ENCODE peak calls at places on chromosomes 4 and X, in five cellular contexts. One of them, this sample, is unnamed. For H3K9me3 and H3K4me1, the result is how much of the 10 kb centered on the place peaks cover.

GRCh38 chrX:69015156-69015555 is 150.1 kb downstream of the PJA1 start:
- DNase-seq in A549: no peak
- DNase-seq in pancreas: no peak
- DNase-seq in H9: peak
- DNase-seq in CD8-positive, alpha-beta T cell: no peak
- DNase-seq in this sample: no peak

GRCh38 chrX:139931646-139932076 is 1.2 kb downstream of the ATP11C start:
- DNase-seq in A549: no peak
- DNase-seq in pancreas: no peak
- DNase-seq in H9: no peak
- DNase-seq in CD8-positive, alpha-beta T cell: peak
- DNase-seq in this sample: no peak

GRCh38 chr4:1990348-1990645 is 18.5 kb downstream of the NELFA start:
- DNase-seq in A549: no peak
- DNase-seq in pancreas: no peak
- DNase-seq in H9: no peak
- DNase-seq in CD8-positive, alpha-beta T cell: no peak
- DNase-seq in this sample: no peak

GRCh38 chrX:22666441-22666840 is 333.3 kb upstream of the DDX53 start:
- DNase-seq in A549: no peak
- DNase-seq in pancreas: no peak
- DNase-seq in H9: peak
- DNase-seq in CD8-positive, alpha-beta T cell: no peak
- DNase-seq in this sample: no peak

GRCh38 chrX:38806054-38806389 is 4.8 kb downstream of the MID1IP1 start:
- DNase-seq in A549: peak
- DNase-seq in pancreas: peak
- DNase-seq in H9: no peak
- DNase-seq in CD8-positive, alpha-beta T cell: no peak
- DNase-seq in this sample: no peak

GRCh38 chrX:19889582-19890342 is 2.4 kb upstream of the SH3KBP1 start:
- DNase-seq in A549: peak
- DNase-seq in pancreas: no peak
- DNase-seq in H9: no peak
- DNase-seq in CD8-positive, alpha-beta T cell: peak
- DNase-seq in this sample: no peak

GRCh38 chr4:170420255-170420693 is 330.5 kb upstream of the AADAT start:
- DNase-seq in A549: no peak
- DNase-seq in pancreas: no peak
- DNase-seq in H9: no peak
- DNase-seq in CD8-positive, alpha-beta T cell: no peak
- DNase-seq in this sample: no peak

GRCh38 chr4:114277690-114278089 is 298.2 kb upstream of the ARSJ start:
- DNase-seq in A549: no peak
- DNase-seq in pancreas: no peak
- DNase-seq in H9: no peak
- DNase-seq in CD8-positive, alpha-beta T cell: no peak
- DNase-seq in this sample: no peak

GRCh38 chr4:41072021-41072777 is 142.1 kb downstream of the APBB2 start:
- DNase-seq in A549: no peak
- DNase-seq in pancreas: no peak
- DNase-seq in H9: no peak
- DNase-seq in CD8-positive, alpha-beta T cell: no peak
- DNase-seq in this sample: no peak

GRCh38 chr4:41991916-41992767 is 1.8 kb downstream of the SLC30A9 start:
- DNase-seq in A549: peak
- DNase-seq in pancreas: no peak
- DNase-seq in H9: no peak
- DNase-seq in CD8-positive, alpha-beta T cell: no peak
- DNase-seq in this sample: no peak

GRCh38 chr4:122612540-122612939 is 8.3 kb downstream of the IL21 start:
- DNase-seq in A549: peak
- DNase-seq in pancreas: no peak
- DNase-seq in H9: no peak
- DNase-seq in CD8-positive, alpha-beta T cell: no peak
- DNase-seq in this sample: no peak

GRCh38 chr4:166293551-166293950 is 420.5 kb downstream of the TLL1 start:
- DNase-seq in A549: no peak
- DNase-seq in pancreas: no peak
- DNase-seq in H9: no peak
- DNase-seq in CD8-positive, alpha-beta T cell: no peak
- DNase-seq in this sample: no peak

GRCh38 chr4:41122775-41123174 is 91.6 kb downstream of the APBB2 start:
- DNase-seq in A549: no peak
- DNase-seq in pancreas: no peak
- DNase-seq in H9: peak
- DNase-seq in CD8-positive, alpha-beta T cell: no peak
- DNase-seq in this sample: no peak

GRCh38 chr4:2395038-2395437 is 23.4 kb downstream of the ZFYVE28 start:
- DNase-seq in A549: no peak
- DNase-seq in pancreas: no peak
- DNase-seq in H9: no peak
- DNase-seq in CD8-positive, alpha-beta T cell: no peak
- DNase-seq in this sample: no peak

GRCh38 chr4:173317003-173317402 is 17.2 kb downstream of the HMGB2 start:
- DNase-seq in A549: no peak
- DNase-seq in pancreas: no peak
- DNase-seq in H9: peak
- DNase-seq in CD8-positive, alpha-beta T cell: no peak
- DNase-seq in this sample: no peak

GRCh38 chrX:15956684-15957083 is 102.1 kb upstream of the AP1S2 start:
- DNase-seq in A549: no peak
- DNase-seq in pancreas: no peak
- DNase-seq in H9: peak
- DNase-seq in CD8-positive, alpha-beta T cell: no peak
- DNase-seq in this sample: no peak

GRCh38 chr4:59102311-59102710 is 1992.1 kb upstream of the IGFBP7 start:
- DNase-seq in A549: no peak
- DNase-seq in pancreas: no peak
- DNase-seq in H9: no peak
- DNase-seq in CD8-positive, alpha-beta T cell: no peak
- DNase-seq in this sample: no peak

GRCh38 chrX:3046253-3046909 is 5.1 kb downstream of the ARSF start:
- DNase-seq in A549: no peak
- DNase-seq in pancreas: no peak
- DNase-seq in H9: no peak
- DNase-seq in CD8-positive, alpha-beta T cell: no peak
- DNase-seq in this sample: no peak

GRCh38 chr4:116066711-116067245 is 953.4 kb upstream of the NDST4 start:
- DNase-seq in A549: no peak
- DNase-seq in pancreas: no peak
- DNase-seq in H9: peak
- DNase-seq in CD8-positive, alpha-beta T cell: peak
- DNase-seq in this sample: no peak

GRCh38 chr4:132605551-132605950 is 543.5 kb upstream of the PCDH10 start:
- DNase-seq in A549: no peak
- DNase-seq in pancreas: no peak
- DNase-seq in H9: no peak
- DNase-seq in CD8-positive, alpha-beta T cell: no peak
- DNase-seq in this sample: no peak

GRCh38 chr4:140374130-140374477 is 658 bp downstream of the SCOC start:
- DNase-seq in A549: no peak
- DNase-seq in pancreas: no peak
- DNase-seq in H9: no peak
- DNase-seq in CD8-positive, alpha-beta T cell: no peak
- DNase-seq in this sample: peak

GRCh38 chrX:103538728-103539127 is 19.4 kb upstream of the RAB40A start:
- DNase-seq in A549: no peak
- DNase-seq in pancreas: no peak
- DNase-seq in H9: no peak
- DNase-seq in CD8-positive, alpha-beta T cell: no peak
- DNase-seq in this sample: peak

GRCh38 chr4:87054900-87055299 is 120.1 kb downstream of the AFF1 start:
- DNase-seq in A549: no peak
- DNase-seq in pancreas: no peak
- DNase-seq in H9: no peak
- DNase-seq in CD8-positive, alpha-beta T cell: no peak
- DNase-seq in this sample: no peak

GRCh38 chr4:87053802-87054767 is 119.3 kb downstream of the AFF1 start:
- DNase-seq in A549: no peak
- DNase-seq in pancreas: no peak
- DNase-seq in H9: no peak
- DNase-seq in CD8-positive, alpha-beta T cell: no peak
- DNase-seq in this sample: no peak

GRCh38 chr4:87051121-87051713 is 116.4 kb downstream of the AFF1 start:
- DNase-seq in A549: no peak
- DNase-seq in pancreas: no peak
- DNase-seq in H9: no peak
- DNase-seq in CD8-positive, alpha-beta T cell: no peak
- DNase-seq in this sample: no peak

GRCh38 chr4:87052615-87053014 is 117.8 kb downstream of the AFF1 start:
- DNase-seq in A549: no peak
- DNase-seq in pancreas: no peak
- DNase-seq in H9: no peak
- DNase-seq in CD8-positive, alpha-beta T cell: no peak
- DNase-seq in this sample: no peak

DNA sequence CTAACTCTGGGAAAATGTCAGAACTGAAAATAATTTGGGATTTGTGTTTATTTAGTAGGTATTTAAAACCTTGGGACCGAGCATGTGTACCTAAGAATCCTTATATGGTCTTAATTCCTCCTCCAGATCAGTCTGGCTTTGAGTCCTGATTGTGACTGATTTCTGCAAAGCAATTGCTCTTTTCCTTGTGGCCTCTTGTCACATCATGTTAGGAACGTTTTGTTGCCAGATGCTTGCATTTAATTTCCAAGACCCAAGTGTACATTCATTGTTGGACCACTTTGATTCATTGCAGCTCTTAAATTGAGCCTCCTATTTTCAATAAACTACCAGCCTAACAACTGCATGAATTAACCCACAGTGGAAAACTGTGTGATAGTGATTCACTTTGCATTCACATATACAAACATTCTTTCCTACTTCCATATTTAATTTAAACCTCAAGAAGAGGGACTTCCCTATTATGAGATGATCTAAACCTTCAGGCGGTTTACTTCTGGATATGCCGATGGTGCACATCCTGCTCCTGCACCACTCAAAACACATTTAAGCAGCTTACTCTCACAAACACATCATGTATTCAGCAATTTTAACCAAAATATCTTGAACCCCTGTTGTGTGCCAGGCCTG is 118.4 kb downstream of the AFF1 start:
- DNase-seq in A549: no peak
- DNase-seq in pancreas: no peak
- DNase-seq in H9: no peak
- DNase-seq in CD8-positive, alpha-beta T cell: no peak
- DNase-seq in this sample: no peak
- TF ChIP-seq CTCF in A549: no peak
- TF ChIP-seq CTCF in pancreas: no peak
- TF ChIP-seq CTCF in H9: no peak
- TF ChIP-seq CTCF in CD8-positive, alpha-beta T cell: no peak
- TF ChIP-seq CTCF in this sample: no peak

GRCh38 chr4:84342161-84342560 is 156.9 kb downstream of the NKX6-1 start:
- DNase-seq in A549: no peak
- DNase-seq in pancreas: no peak
- DNase-seq in H9: no peak
- DNase-seq in CD8-positive, alpha-beta T cell: no peak
- DNase-seq in this sample: no peak

GRCh38 chr4:84341559-84341958 is 157.5 kb downstream of the NKX6-1 start:
- DNase-seq in A549: no peak
- DNase-seq in pancreas: no peak
- DNase-seq in H9: no peak
- DNase-seq in CD8-positive, alpha-beta T cell: no peak
- DNase-seq in this sample: no peak

GRCh38 chr4:84336964-84337705 is 162.0 kb downstream of the NKX6-1 start:
- DNase-seq in A549: no peak
- DNase-seq in pancreas: no peak
- DNase-seq in H9: no peak
- DNase-seq in CD8-positive, alpha-beta T cell: no peak
- DNase-seq in this sample: no peak

DNA sequence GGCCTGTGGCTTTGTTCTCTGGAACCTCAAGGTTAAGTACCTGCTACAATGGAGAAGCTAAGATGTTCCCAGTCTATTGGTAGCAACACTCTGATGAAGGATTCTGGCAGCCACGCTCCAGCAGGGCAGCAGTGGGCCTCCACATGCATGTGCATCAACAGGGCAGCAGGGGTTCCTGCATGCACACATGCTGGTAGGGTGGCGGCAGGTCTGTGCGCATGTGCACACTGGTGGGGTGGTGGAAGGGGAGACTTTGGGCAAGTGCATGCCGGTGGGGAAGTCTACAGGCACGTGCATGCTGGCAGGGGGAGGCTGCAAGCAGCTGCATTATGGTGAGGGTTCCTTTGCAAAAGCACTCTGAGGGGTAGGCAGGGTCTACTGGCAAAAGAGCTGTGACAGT is 160.7 kb downstream of the NKX6-1 start:
- DNase-seq in A549: no peak
- DNase-seq in pancreas: no peak
- DNase-seq in H9: no peak
- DNase-seq in CD8-positive, alpha-beta T cell: no peak
- DNase-seq in this sample: no peak
- H3K9me3 ChIP-seq in A549: under half
- H3K9me3 ChIP-seq in pancreas: under half
- H3K9me3 ChIP-seq in H9: under half
- H3K9me3 ChIP-seq in CD8-positive, alpha-beta T cell: under half
- H3K9me3 ChIP-seq in this sample: under half

DNA sequence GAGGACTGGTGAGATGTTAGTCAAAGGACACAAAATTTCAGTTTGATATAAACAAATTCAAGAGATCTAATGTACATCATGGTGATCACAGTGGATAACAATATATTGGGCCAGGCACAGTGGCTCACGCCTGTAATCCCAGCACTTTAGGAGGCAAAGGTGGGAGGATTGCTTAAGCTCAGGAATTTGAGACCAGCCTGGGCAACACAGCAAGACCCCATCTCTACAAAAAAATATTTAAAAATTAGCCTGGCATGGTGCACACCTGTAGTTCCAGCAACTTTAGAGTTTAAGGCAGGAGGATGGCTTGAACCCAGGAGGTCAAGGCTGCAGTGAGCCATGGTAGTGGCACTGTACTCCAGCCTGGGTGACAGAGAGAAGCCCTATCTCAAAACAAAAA is 8.7 kb downstream of the SCARB2 start:
- DNase-seq in A549: no peak
- DNase-seq in pancreas: no peak
- DNase-seq in H9: no peak
- DNase-seq in CD8-positive, alpha-beta T cell: no peak
- DNase-seq in this sample: no peak
- H3K4me1 ChIP-seq in A549: under half
- H3K4me1 ChIP-seq in pancreas: under half
- H3K4me1 ChIP-seq in H9: under half
- H3K4me1 ChIP-seq in CD8-positive, alpha-beta T cell: under half
- H3K4me1 ChIP-seq in this sample: under half

DNA sequence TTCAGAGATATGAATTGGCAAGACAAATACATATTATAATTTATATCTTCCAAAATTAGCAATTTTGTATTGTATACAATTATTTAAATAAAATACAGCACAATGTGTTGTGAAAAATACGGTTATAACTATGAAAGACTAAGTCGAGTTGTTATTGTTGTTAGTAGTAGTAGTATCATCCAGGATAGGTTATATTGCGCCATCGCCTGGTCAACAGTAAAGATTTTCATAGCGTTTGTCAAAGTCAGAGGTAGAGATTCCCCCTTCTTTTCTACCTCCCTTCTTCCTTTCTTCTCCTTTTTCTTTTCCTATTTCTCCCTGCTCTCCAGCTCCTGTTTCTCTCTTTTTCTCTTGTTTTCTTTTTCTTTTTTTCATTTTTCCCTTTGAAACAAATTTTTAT is 499.1 kb upstream of the EPHA5 start:
- DNase-seq in A549: no peak
- DNase-seq in pancreas: no peak
- DNase-seq in H9: no peak
- DNase-seq in CD8-positive, alpha-beta T cell: no peak
- DNase-seq in this sample: no peak
- TF ChIP-seq CTCF in A549: no peak
- TF ChIP-seq CTCF in pancreas: no peak
- TF ChIP-seq CTCF in H9: peak
- TF ChIP-seq CTCF in CD8-positive, alpha-beta T cell: no peak
- TF ChIP-seq CTCF in this sample: no peak

This sample was measured in prostate gland.